ENCODE peak calls at places on chromosomes 11 and 22, in four cellular contexts. X, C, M and T are unnamed samples.

GRCh38 chr11:19905280-19905853 is 192.7 kb downstream of the NAV2 start:
- DNase-seq in X (no peak), C (no peak), M (no peak), T (no peak)

GRCh38 chr22:35308480-35308945 is 8.8 kb downstream of the TOM1 start:
- DNase-seq in X (no peak), C (no peak), M (no peak), T (peak; percentile 41)

GRCh38 chr11:72217856-72218745 is 1.5 kb downstream of the FOLR2 start:
- DNase-seq in X (no peak), C (peak; percentile 19), M (no peak), T (no peak)

GRCh38 chr11:41997860-41998259 is 538.4 kb upstream of the LRRC4C start:
- DNase-seq in X (no peak), C (no peak), M (no peak), T (no peak)

GRCh38 chr11:68043349-68044144 is 4.7 kb downstream of the TCIRG1 start:
- DNase-seq in X (no peak), C (no peak), M (no peak), T (no peak)

GRCh38 chr11:77065878-77066228 is 918 bp upstream of the CAPN5 start:
- DNase-seq in X (no peak), C (no peak), M (peak; percentile 41), T (no peak)

GRCh38 chr22:48098243-48098935 is 1335.9 kb downstream of the TBC1D22A start:
- DNase-seq in X (peak; percentile 24), C (no peak), M (no peak), T (peak; percentile 97)

GRCh38 chr11:76661306-76661751 is 9.2 kb downstream of the LRRC32 start:
- DNase-seq in X (no peak), C (no peak), M (no peak), T (no peak)

GRCh38 chr11:45324459-45324858 is 38.3 kb upstream of the SYT13 start:
- DNase-seq in X (no peak), C (no peak), M (no peak), T (no peak)

GRCh38 chr11:101096036-101096704 is 33.4 kb downstream of the PGR start:
- DNase-seq in X (no peak), C (no peak), M (peak; percentile 54), T (no peak)

GRCh38 chr11:128621491-128622136 is 34.3 kb upstream of the ETS1 start:
- DNase-seq in X (no peak), C (peak; percentile 62), M (no peak), T (no peak)

GRCh38 chr11:86760577-86760976 is 39.8 kb upstream of the PRSS23 start:
- DNase-seq in X (no peak), C (no peak), M (no peak), T (no peak)

GRCh38 chr11:132549001-132549400 is 983.3 kb downstream of the OPCML start:
- DNase-seq in X (no peak), C (no peak), M (no peak), T (no peak)

GRCh38 chr11:83628622-83629347 is 342.6 kb upstream of the CCDC90B start:
- DNase-seq in X (no peak), C (no peak), M (no peak), T (no peak)

GRCh38 chr22:47233316-47234243 is 471.1 kb downstream of the TBC1D22A start:
- DNase-seq in X (no peak), C (no peak), M (no peak), T (no peak)

GRCh38 chr11:102662607-102663006 is 37.5 kb upstream of the MMP20 start:
- DNase-seq in X (no peak), C (no peak), M (no peak), T (no peak)

GRCh38 chr11:27558401-27558800 is 51.8 kb upstream of the LIN7C start:
- DNase-seq in X (no peak), C (no peak), M (no peak), T (no peak)

GRCh38 chr11:105937331-105937730 is 84.7 kb downstream of the MSANTD4 start:
- DNase-seq in X (no peak), C (no peak), M (no peak), T (no peak)

GRCh38 chr11:129792663-129793062 is 23.0 kb upstream of the TMEM45B start:
- DNase-seq in X (no peak), C (no peak), M (no peak), T (no peak)

DNA sequence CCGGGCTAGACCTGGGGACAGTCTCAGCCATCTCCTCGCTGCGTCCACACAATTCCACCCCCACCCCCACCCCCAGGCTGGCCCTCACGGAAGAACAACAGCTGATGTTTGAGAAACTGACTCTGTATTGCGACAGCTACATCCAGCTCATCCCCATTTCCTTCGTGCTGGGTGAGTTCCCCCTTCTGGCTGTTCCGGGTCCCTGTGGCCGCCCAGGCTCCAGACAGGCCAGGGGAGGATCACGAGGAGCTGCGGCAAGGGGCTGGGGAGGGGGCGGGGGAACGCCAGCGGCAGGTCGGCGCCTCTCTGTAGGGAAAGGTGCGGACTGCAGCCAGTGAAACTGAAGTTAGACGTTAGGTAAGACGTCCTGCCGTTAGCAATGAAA is 4.9 kb downstream of the BEST1 start:
- DNase-seq in X (no peak), C (peak; percentile 89), M (peak; percentile 70), T (no peak)
- H3K4me3 ChIP-seq in X (no peak overlapping the region), C (no peak overlapping the region), M (peak overlapping the region; percentile 63), T (no peak overlapping the region)

DNA sequence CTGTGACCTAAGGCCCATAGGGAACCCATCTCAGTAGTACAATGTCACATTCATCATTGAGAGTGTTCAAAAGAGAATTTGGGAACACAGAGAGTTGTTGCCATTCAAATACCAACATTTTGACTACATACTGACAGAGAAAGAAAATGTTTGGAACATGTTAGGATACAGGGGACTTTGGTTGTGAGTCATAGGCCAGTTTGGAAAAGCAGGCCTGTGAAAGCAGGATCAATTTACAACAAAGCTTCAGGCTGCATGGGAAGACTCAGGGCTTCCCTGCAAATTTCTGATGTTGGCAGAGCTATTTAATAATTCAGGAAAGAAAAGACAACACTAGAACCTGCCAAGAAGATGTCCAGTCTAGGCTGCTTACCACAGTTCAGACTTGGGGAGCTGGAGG is 374 bp downstream of the NLRP10 start:
- DNase-seq in X (no peak), C (no peak), M (no peak), T (no peak)
- H3K4me3 ChIP-seq in X (no peak overlapping the region), C (no peak overlapping the region), M (no peak overlapping the region), T (no peak overlapping the region)

GRCh38 chr22:42704896-42705295 is 15.8 kb downstream of the A4GALT start:
- DNase-seq in X (no peak), C (no peak), M (no peak), T (no peak)
- H3K4me3 ChIP-seq in X (no peak overlapping the region), C (no peak overlapping the region), M (no peak overlapping the region), T (no peak overlapping the region)

GRCh38 chr11:61679893-61680621 is at the start of gene DAGLA:
- DNase-seq in X (peak; percentile 76), C (peak; percentile 88), M (peak; percentile 70), T (peak; percentile 52)
- H3K4me3 ChIP-seq in X (peak within 1 kb of the TSS; percentile 27), C (peak within 1 kb of the TSS; percentile 65), M (peak within 1 kb of the TSS; percentile 71), T (peak within 1 kb of the TSS; percentile 32)

GRCh38 chr11:2305862-2306823 is 4.3 kb downstream of the TSPAN32 start:
- DNase-seq in X (peak; percentile 42), C (peak; percentile 42), M (peak; percentile 84), T (no peak)
- H3K4me3 ChIP-seq in X (peak overlapping the region; percentile 82), C (no peak overlapping the region), M (peak overlapping the region; percentile 67), T (no peak overlapping the region)

GRCh38 chr22:19890502-19891349 is 36.1 kb upstream of the GNB1L start:
- DNase-seq in X (no peak), C (no peak), M (no peak), T (peak; percentile 51)
- H3K4me3 ChIP-seq in X (peak overlapping the region; percentile 55), C (no peak overlapping the region), M (no peak overlapping the region), T (peak overlapping the region; percentile 37)

DNA sequence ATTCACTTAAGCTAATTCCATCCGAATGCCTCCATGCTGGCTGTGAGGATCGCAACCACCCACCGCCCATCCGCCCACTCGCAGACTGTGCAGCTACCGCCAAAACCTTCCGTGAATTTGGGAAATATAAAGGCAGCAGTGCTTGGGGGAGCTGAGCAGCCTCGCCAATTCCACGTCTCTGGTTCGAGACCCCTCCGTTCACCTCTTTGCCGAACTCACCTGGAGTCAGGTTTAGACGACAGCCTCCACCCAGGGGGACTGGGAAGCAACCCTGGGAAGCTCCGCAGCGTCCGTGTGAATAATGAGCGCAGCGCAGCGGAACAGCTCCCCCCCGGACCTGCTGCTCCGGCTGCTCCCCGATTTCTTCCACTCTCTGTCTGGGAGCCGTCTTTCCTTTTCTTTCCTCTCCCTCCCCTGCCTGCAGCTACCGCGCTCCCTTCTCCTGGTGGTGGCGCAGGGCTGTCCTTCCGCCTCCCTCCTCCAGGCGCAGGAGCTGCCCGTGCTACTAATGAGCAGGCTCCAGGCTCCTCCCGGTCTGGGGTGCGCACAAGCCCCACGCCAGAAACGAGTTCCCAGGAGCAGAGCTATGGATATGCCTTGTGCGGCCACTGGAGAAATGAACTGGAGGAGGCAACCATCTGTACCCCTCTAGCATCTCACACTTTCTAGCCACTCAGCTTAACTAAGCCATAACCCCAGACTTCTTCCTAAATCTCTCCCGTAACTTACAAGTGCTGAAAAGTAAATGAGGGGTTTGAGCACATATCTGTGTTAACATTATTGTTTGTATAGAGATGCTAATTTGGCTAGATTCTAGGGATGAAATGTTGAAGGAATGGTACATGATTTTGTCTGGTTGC is 107.3 kb downstream of the XKR3 start:
- DNase-seq in X (no peak), C (no peak), M (no peak), T (no peak)
- H3K4me3 ChIP-seq in X (no peak overlapping the region), C (no peak overlapping the region), M (no peak overlapping the region), T (no peak overlapping the region)

GRCh38 chr11:47750725-47751124 is 16.4 kb downstream of the FNBP4 start:
- DNase-seq in X (no peak), C (no peak), M (no peak), T (no peak)

DNA sequence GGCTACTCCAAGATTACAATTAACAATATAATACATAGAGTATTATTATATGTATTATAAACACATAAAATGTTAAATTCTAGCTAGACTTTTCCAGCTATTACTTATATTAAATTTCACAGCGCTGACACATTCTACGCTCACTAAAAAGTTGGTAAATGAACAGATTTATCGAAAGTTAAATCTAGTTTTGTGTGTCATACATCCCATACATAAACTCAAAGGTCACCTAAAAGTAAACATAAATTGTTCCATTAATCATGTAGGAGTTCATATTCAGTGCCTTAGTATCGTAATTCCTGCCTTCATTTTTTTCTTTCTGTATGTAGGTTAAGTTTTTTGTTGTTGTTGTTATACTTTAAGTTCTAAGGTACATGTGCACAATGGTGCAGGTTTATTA is 10.9 kb downstream of the FNBP4 start:
- DNase-seq in X (no peak), C (no peak), M (no peak), T (no peak)
- H3K4me3 ChIP-seq in X (no peak overlapping the region), C (no peak overlapping the region), M (no peak overlapping the region), T (no peak overlapping the region)

GRCh38 chr11:74460065-74460464 is 7.3 kb downstream of the KCNE3 start:
- DNase-seq in X (no peak), C (no peak), M (no peak), T (no peak)
- H3K4me3 ChIP-seq in X (no peak overlapping the region), C (no peak overlapping the region), M (peak overlapping the region; percentile 52), T (no peak overlapping the region)